ENCODE peak calls at places on chromosomes 13 and 19, in eight cellular contexts. X is cardiac fibroblast, W is ascending aorta, U is GM23338, B is BJ, N is IMR-90, C is upper lobe of right lung, E is ovary. I is an unnamed sample.

GRCh38 chr13:109700176-109700575 is 86.2 kb downstream of the IRS2 start:
- DNase-seq in C (peak), U (no peak), B (no peak), W (peak), N (peak), X (peak), E (peak), I (peak)

GRCh38 chr13:29621401-29621800 is 25.9 kb upstream of the SLC7A1 start:
- DNase-seq in U (no peak), W (no peak), N (peak), E (no peak), B (no peak), X (peak), C (no peak), I (peak)

GRCh38 chr13:112067121-112067741 is at the start of gene SOX1:
- DNase-seq in U (peak), B (no peak), W (no peak), C (no peak), E (no peak), N (no peak), X (no peak), I (no peak)

GRCh38 chr19:13083627-13084026 is 19.0 kb downstream of the LYL1 start:
- DNase-seq in X (no peak), W (no peak), B (no peak), U (no peak), C (no peak), N (no peak), E (no peak), I (no peak)

GRCh38 chr13:32309812-32310706 is 5.1 kb downstream of the ZAR1L start:
- DNase-seq in B (no peak), C (no peak), N (peak), W (no peak), U (peak), X (peak), E (no peak), I (peak)

GRCh38 chr19:19745496-19746285 is 12.8 kb upstream of the ZNF14 start:
- DNase-seq in N (no peak), U (no peak), E (no peak), X (no peak), C (no peak), B (no peak), W (no peak), I (no peak)

GRCh38 chr13:23739597-23739996 is 149.6 kb downstream of the MIPEP start:
- DNase-seq in N (no peak), C (no peak), W (no peak), B (no peak), X (no peak), U (no peak), E (no peak), I (no peak)

GRCh38 chr19:5321851-5322681 is 18.5 kb downstream of the PTPRS start:
- DNase-seq in X (no peak), U (peak), E (no peak), B (no peak), N (no peak), C (no peak), W (no peak), I (no peak)

GRCh38 chr19:33192010-33192409 is 2.1 kb upstream of the LRP3 start:
- DNase-seq in U (peak), W (no peak), C (peak), N (no peak), E (peak), B (no peak), X (no peak), I (no peak)

GRCh38 chr13:92355213-92355612 is 871.4 kb upstream of the GPC6 start:
- DNase-seq in N (peak), U (peak), X (peak), C (no peak), B (no peak), E (peak), W (no peak), I (no peak)

GRCh38 chr13:111909501-111909900 is 157.4 kb upstream of the SOX1 start:
- DNase-seq in N (no peak), B (no peak), C (no peak), X (no peak), U (no peak), E (peak), W (no peak), I (no peak)

GRCh38 chr19:3586124-3586626 is 897 bp downstream of the GIPC3 start:
- DNase-seq in U (peak), X (no peak), C (no peak), W (no peak), E (no peak), B (no peak), N (no peak), I (no peak)

GRCh38 chr13:43742911-43743310 is 43.9 kb downstream of the ENOX1 start:
- DNase-seq in B (no peak), U (no peak), N (no peak), C (no peak), E (no peak), W (no peak), X (no peak), I (no peak)

GRCh38 chr19:43489979-43490599 is 14.5 kb downstream of the PHLDB3 start:
- DNase-seq in C (no peak), W (no peak), X (no peak), U (no peak), B (no peak), N (no peak), E (no peak), I (no peak)

GRCh38 chr13:80235131-80235530 is 105.8 kb downstream of the SPRY2 start:
- DNase-seq in N (no peak), B (no peak), W (no peak), U (no peak), X (peak), E (no peak), C (no peak), I (no peak)

GRCh38 chr19:55319786-55320185 is 5.4 kb downstream of the TMEM150B start:
- DNase-seq in N (peak), U (peak), B (no peak), X (peak), W (no peak), C (no peak), E (peak), I (peak)

GRCh38 chr13:32267836-32268439 is 47.2 kb downstream of the ZAR1L start:
- DNase-seq in C (peak), N (no peak), B (no peak), U (peak), W (no peak), X (no peak), E (no peak), I (no peak)

GRCh38 chr19:43776285-43776684 is 4.5 kb downstream of the KCNN4 start:
- DNase-seq in E (no peak), C (no peak), B (no peak), W (no peak), X (no peak), N (no peak), U (no peak), I (no peak)

GRCh38 chr19:49767380-49767779 is 579 bp downstream of the AP2A1 start:
- DNase-seq in E (no peak), U (peak), W (no peak), N (no peak), C (no peak), B (no peak), X (no peak), I (no peak)

GRCh38 chr13:39415003-39415402 is 188.0 kb downstream of the LHFPL6 start:
- DNase-seq in B (no peak), X (peak), N (no peak), C (no peak), E (no peak), U (no peak), W (no peak), I (peak)

GRCh38 chr13:98972627-98973026 is 5.2 kb downstream of the DOCK9 start:
- DNase-seq in N (peak), W (no peak), U (no peak), E (no peak), C (no peak), X (peak), B (no peak), I (peak)

GRCh38 chr13:106318941-106319411 is 216.5 kb downstream of the EFNB2 start:
- DNase-seq in E (no peak), N (peak), B (peak), X (peak), W (no peak), U (peak), C (no peak), I (peak)

GRCh38 chr19:51131780-51132680 is 7.3 kb downstream of the SIGLEC9 start:
- DNase-seq in C (peak), N (peak), E (peak), U (peak), X (peak), B (no peak), W (no peak), I (peak)

GRCh38 chr19:39325778-39326680 is 5.4 kb upstream of the LRFN1 start:
- DNase-seq in W (no peak), E (no peak), B (no peak), X (peak), C (no peak), N (peak), U (peak), I (peak)

GRCh38 chr19:17766543-17767131 is 15.4 kb downstream of the FCHO1 start:
- DNase-seq in B (no peak), X (peak), C (peak), U (peak), N (peak), W (no peak), E (peak), I (peak)

GRCh38 chr13:103694033-103694432 is 627.8 kb upstream of the SLC10A2 start:
- DNase-seq in X (no peak), U (peak), W (no peak), E (no peak), B (no peak), N (no peak), C (no peak), I (no peak)

GRCh38 chr13:39767791-39768564 is 112.5 kb downstream of the COG6 start:
- DNase-seq in B (no peak), E (no peak), C (no peak), W (no peak), U (peak), X (no peak), N (no peak), I (no peak)

GRCh38 chr13:88958821-88959220 is 1287.7 kb downstream of the SLITRK5 start:
- DNase-seq in C (no peak), U (no peak), B (no peak), E (peak), N (no peak), X (no peak), W (no peak), I (no peak)

GRCh38 chr13:42751693-42752092 is 29.7 kb upstream of the FAM216B start:
- DNase-seq in B (no peak), W (no peak), E (no peak), C (no peak), N (no peak), U (no peak), X (no peak), I (no peak)

GRCh38 chr19:15372470-15372869 is 7.1 kb downstream of the AKAP8 start:
- DNase-seq in C (no peak), B (no peak), N (no peak), X (no peak), U (no peak), E (no peak), W (no peak), I (no peak)

GRCh38 chr19:1690570-1691307 is 38.3 kb upstream of the TCF3 start:
- DNase-seq in U (peak), E (no peak), W (no peak), B (no peak), N (no peak), C (peak), X (no peak), I (no peak)

GRCh38 chr19:41428481-41428859 is 1.3 kb upstream of the B3GNT8 start:
- DNase-seq in E (no peak), C (no peak), X (no peak), N (no peak), W (no peak), U (no peak), B (no peak), I (no peak)

GRCh38 chr19:45472557-45473365 is 5.0 kb downstream of the FOSB start:
- DNase-seq in U (peak), X (no peak), E (no peak), B (no peak), N (no peak), C (no peak), W (no peak), I (peak)
- H3K4me3 ChIP-seq in U (peak), X (peak), E (no peak), B (peak), N (no peak), C (no peak), W (no peak), I (no peak)

GRCh38 chr13:67048084-67048792 is 181.9 kb downstream of the PCDH9 start:
- DNase-seq in X (peak), C (no peak), N (peak), U (no peak), B (peak), W (no peak), E (no peak), I (peak)
- TF ChIP-seq CTCF in X (no peak), C (no peak), N (no peak), U (no peak), B (no peak), W (no peak), E (no peak), I (no peak)

GRCh38 chr13:94121686-94122085 is 357.8 kb downstream of the DCT start:
- DNase-seq in W (no peak), U (no peak), N (peak), C (no peak), E (no peak), B (no peak), X (peak), I (peak)
- H3K4me3 ChIP-seq in W (no peak), U (no peak), N (no peak), C (no peak), E (no peak), B (no peak), X (no peak), I (no peak)

GRCh38 chr13:72696590-72696989 is 30.8 kb downstream of the MZT1 start:
- DNase-seq in X (peak), B (no peak), C (no peak), U (no peak), E (no peak), N (peak), W (no peak), I (peak)
- TF ChIP-seq CTCF in X (peak), B (peak), C (peak), U (no peak), E (no peak), N (peak), W (no peak), I (peak)

DNA sequence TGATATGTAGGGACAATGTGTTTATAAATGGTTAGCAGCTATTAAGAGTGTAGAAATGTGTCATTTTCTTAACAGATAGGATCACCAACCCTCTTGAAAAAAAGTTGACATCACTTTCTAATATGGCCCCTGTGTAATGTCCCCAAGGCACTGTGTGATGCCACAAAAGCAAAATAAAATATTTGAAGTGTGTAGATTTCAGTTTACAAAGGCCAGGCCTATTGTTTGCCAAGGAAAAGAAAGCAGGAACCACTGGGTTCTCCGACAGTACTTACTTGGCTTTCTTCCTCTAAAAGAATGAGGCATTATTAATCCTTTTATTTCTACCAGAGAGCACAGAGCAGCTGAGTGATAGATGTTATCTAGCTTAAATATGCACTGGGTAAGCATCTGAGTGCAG is 10.5 kb upstream of the GJA3 start:
- DNase-seq in W (no peak), N (no peak), U (no peak), E (no peak), X (no peak), C (no peak), B (no peak), I (no peak)
- H3K4me3 ChIP-seq in W (no peak), N (no peak), U (no peak), E (no peak), X (no peak), C (no peak), B (no peak), I (no peak)

GRCh38 chr19:7326105-7326877 is 22.4 kb upstream of the ARHGEF18 start:
- DNase-seq in W (no peak), B (no peak), X (peak), U (peak), N (no peak), E (no peak), C (peak), I (peak)
- TF ChIP-seq CTCF in W (peak), B (peak), X (peak), U (peak), N (no peak), E (no peak), C (peak), I (peak)

I was measured in AG10803.